ENCODE peak calls at places on chromosomes 6 and 20, in nine cellular contexts. W, E, L, A, N, X, M, P and S are unnamed samples.

GRCh38 chr6:158457616-158458278 is 102.1 kb upstream of the TMEM181 start:
- DNase-seq in W (no peak), E (no peak), L (no peak), A (no peak), N (no peak), X (no peak), M (no peak), P (no peak), S (no peak)

GRCh38 chr6:46129301-46129633 is 522 bp upstream of the ENPP4 start:
- DNase-seq in W (no peak), E (no peak), L (no peak), A (no peak), N (no peak), X (no peak), M (no peak), P (no peak), S (no peak)

GRCh38 chr6:135159531-135159930 is 21.6 kb upstream of the MYB start:
- DNase-seq in W (no peak), E (no peak), L (no peak), A (no peak), N (no peak), X (no peak), M (no peak), P (no peak), S (no peak)

GRCh38 chr20:48397689-48398005 is 430.2 kb downstream of the PREX1 start:
- DNase-seq in W (no peak), E (no peak), L (no peak), A (no peak), N (no peak), X (no peak), M (no peak), P (no peak), S (no peak)

GRCh38 chr20:46348972-46349741 is 40.9 kb upstream of the CDH22 start:
- DNase-seq in W (peak), E (peak), L (peak), A (no peak), N (peak), X (peak), M (peak), P (peak), S (no peak)

GRCh38 chr6:88662653-88663174 is 300.7 kb downstream of the RNGTT start:
- DNase-seq in W (no peak), E (no peak), L (no peak), A (no peak), N (no peak), X (no peak), M (no peak), P (no peak), S (no peak)

GRCh38 chr6:15434263-15434662 is 188.4 kb downstream of the JARID2 start:
- DNase-seq in W (no peak), E (no peak), L (no peak), A (no peak), N (no peak), X (no peak), M (no peak), P (no peak), S (no peak)

GRCh38 chr6:109383438-109383940 is 1.2 kb upstream of the CD164 start:
- DNase-seq in W (no peak), E (no peak), L (no peak), A (no peak), N (no peak), X (no peak), M (no peak), P (no peak), S (no peak)

GRCh38 chr6:106168097-106168888 is 82.2 kb downstream of the PRDM1 start:
- DNase-seq in W (no peak), E (no peak), L (no peak), A (no peak), N (no peak), X (no peak), M (no peak), P (no peak), S (no peak)

GRCh38 chr20:29743101-29743931 is 1514.1 kb upstream of the DEFB115 start:
- DNase-seq in W (no peak), E (no peak), L (peak), A (no peak), N (no peak), X (no peak), M (no peak), P (no peak), S (no peak)

GRCh38 chr6:43129434-43130194 is 41.5 kb upstream of the SRF start:
- DNase-seq in W (peak), E (peak), L (no peak), A (no peak), N (no peak), X (no peak), M (peak), P (peak), S (no peak)

GRCh38 chr6:143158113-143158581 is 97.5 kb downstream of the AIG1 start:
- DNase-seq in W (no peak), E (no peak), L (no peak), A (no peak), N (no peak), X (no peak), M (no peak), P (no peak), S (no peak)

GRCh38 chr6:24403501-24403824 is 727 bp downstream of the MRS2 start:
- DNase-seq in W (no peak), E (no peak), L (no peak), A (no peak), N (no peak), X (no peak), M (no peak), P (no peak), S (no peak)

GRCh38 chr6:117233146-117233545 is 32.2 kb upstream of the VGLL2 start:
- DNase-seq in W (no peak), E (no peak), L (no peak), A (no peak), N (no peak), X (no peak), M (no peak), P (no peak), S (no peak)

GRCh38 chr20:6665161-6665560 is 102.3 kb upstream of the BMP2 start:
- DNase-seq in W (no peak), E (no peak), L (no peak), A (no peak), N (no peak), X (no peak), M (no peak), P (no peak), S (no peak)

GRCh38 chr20:41222703-41223102 is 85.4 kb downstream of the PLCG1 start:
- DNase-seq in W (no peak), E (no peak), L (no peak), A (no peak), N (no peak), X (no peak), M (no peak), P (no peak), S (no peak)

DNA sequence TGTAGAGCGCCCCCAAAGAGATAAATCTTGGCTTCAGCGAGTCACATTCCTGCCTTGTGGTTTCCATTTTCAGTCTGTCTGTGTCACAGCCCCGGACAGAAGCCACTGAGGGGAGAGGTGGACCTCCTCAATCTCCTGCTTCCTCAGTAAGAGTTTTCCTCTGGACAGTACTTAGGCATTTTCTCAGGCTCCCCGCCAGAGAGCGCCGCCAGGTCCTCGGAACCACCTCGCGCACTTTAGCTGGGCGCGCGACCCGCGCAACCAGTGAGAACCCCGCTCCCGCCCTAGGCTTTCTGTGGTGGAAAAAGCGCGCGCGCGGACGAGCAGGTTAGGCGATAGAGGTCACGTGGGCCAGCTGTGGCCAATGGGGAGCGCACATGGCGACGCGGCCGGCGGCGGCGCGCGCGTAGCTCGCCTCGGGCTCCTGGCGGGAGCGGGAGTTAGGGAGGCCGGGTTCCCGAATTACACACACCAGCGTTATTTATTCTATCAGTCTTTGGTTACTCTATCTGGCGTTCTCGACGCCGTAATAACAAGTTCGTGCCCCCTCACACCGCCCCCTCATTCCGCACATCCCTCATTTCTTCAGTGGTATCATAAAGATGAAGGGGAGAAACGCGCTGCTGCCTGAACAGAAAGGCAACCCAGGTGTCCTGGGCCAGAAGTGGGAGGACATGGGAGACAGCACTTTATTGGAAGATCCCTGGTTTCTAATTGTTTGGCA is 19.4 kb downstream of the PXT1 start:
- DNase-seq in W (peak), E (peak), L (peak), A (peak), N (peak), X (peak), M (peak), P (peak), S (peak)
- TF ChIP-seq POLR2A in W (peak), E (peak), L (peak), A (no peak), N (peak), X (peak), M (no peak), P (peak), S (peak)

GRCh38 chr20:19935842-19936241 is 81.3 kb upstream of the NAA20 start:
- DNase-seq in W (peak), E (no peak), L (no peak), A (peak), N (no peak), X (peak), M (peak), P (no peak), S (no peak)

GRCh38 chr20:19934792-19935491 is 82.2 kb upstream of the NAA20 start:
- DNase-seq in W (peak), E (no peak), L (no peak), A (peak), N (no peak), X (peak), M (peak), P (peak), S (peak)

GRCh38 chr20:19938421-19938787 is 78.8 kb upstream of the NAA20 start:
- DNase-seq in W (no peak), E (no peak), L (no peak), A (no peak), N (no peak), X (no peak), M (no peak), P (no peak), S (no peak)

GRCh38 chr20:19937651-19938420 is 79.3 kb upstream of the NAA20 start:
- DNase-seq in W (no peak), E (no peak), L (no peak), A (no peak), N (no peak), X (no peak), M (no peak), P (no peak), S (no peak)

DNA sequence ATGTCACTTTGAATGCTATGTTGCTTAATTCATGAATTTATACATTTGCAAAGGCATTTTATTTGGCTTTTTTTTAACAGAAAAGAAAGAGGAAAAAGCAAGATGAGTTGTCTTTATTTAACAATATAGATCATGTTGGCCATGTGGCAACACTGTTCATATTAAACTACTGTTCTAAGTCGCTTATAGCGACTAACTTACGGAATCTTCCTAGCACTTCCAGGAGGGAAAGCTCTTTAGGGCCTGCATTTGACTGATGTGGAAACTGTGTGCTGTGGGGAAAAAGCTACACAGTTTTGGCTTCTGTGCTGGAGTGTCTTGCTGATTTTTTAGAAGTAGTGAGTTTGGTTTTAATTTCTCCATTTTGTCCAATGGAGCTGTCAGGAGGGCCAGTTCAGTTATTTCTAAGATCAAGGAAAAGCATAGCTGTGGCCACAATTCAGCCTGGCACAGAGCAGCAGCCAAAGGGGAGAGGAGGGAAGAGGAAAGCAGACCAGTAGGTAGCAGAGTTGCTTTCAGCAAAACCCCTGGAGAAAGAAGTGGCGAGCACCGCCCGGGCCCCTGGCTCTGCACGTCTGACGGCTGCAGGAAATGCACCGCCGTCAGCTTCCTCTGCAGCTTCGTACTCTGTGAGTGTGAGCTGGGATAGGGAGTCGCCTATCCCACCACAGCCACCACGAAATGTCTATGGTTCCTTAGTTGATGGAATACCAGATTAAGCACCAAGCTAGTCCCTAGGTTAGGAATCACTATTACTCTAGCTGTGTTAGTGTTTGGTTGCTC is 80.2 kb upstream of the NAA20 start:
- DNase-seq in W (no peak), E (no peak), L (peak), A (no peak), N (no peak), X (no peak), M (no peak), P (peak), S (no peak)
- TF ChIP-seq POLR2AphosphoS5 in W (no peak), E (no peak), L (peak), A (no peak), N (no peak), X (no peak), M (no peak), P (peak), S (peak)

GRCh38 chr20:2663887-2664719 is at the start of gene IDH3B:
- DNase-seq in W (peak), E (peak), L (peak), A (peak), N (peak), X (peak), M (peak), P (peak), S (peak)
- TF ChIP-seq POLR2A in W (peak), E (peak), L (peak), A (peak), N (peak), X (peak), M (no peak), P (peak), S (peak)

DNA sequence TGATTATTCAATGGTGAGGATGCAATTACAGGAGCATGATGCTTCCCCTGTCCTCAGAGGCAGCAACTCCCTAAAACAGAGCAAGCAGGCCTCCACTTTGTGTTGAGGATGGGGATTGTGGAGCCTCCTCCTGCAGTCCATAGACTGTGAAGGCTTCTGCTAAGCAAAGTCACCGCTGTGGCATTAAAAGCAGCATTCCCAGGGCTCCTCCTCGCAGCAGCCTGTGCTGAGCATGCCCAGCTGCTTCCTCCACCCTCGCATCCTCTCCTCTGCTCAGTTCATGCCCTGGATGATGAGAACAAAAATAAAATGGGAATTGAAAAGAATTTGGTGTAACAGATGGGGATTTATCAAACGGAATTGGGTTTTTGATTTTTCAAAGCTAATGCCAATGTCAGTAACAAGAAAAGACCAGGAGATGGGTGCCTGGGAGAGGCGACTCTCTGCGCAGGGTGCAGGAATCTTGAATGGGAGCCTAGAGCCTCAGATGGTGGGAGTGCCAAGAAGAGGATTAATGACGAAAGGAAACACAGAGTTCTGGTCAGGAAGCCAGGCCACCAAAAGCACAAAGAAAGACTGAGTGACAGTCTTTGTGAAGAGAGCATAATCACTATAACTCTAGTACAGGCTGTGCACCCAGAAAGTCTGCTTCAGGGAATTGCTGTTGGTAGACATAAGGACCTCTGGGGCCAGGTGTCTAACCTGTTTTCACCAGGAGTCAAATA is 347.6 kb downstream of the TPBG start:
- DNase-seq in W (no peak), E (no peak), L (no peak), A (no peak), N (no peak), X (no peak), M (no peak), P (no peak), S (no peak)
- TF ChIP-seq POLR2AphosphoS5 in W (no peak), E (no peak), L (no peak), A (no peak), N (no peak), X (no peak), M (no peak), P (no peak), S (no peak)

GRCh38 chr20:63554361-63555278 is 661 bp downstream of the FNDC11 start:
- DNase-seq in W (no peak), E (no peak), L (peak), A (no peak), N (no peak), X (no peak), M (no peak), P (no peak), S (no peak)
- TF ChIP-seq POLR2A in W (no peak), E (no peak), L (no peak), A (no peak), N (no peak), X (no peak), M (no peak), P (no peak), S (no peak)

GRCh38 chr6:166958926-166959861 is 2.8 kb upstream of the RNASET2 start:
- DNase-seq in W (peak), E (no peak), L (peak), A (no peak), N (no peak), X (no peak), M (no peak), P (peak), S (no peak)
- TF ChIP-seq POLR2AphosphoS5 in W (no peak), E (no peak), L (no peak), A (no peak), N (peak), X (peak), M (no peak), P (peak), S (no peak)